ENCODE peak calls at places on chromosomes 3 and 15, in six cellular contexts. One of them, this sample, is unnamed.

GRCh38 chr15:32993285-32993684 is 201.2 kb downstream of the FMN1 start:
- DNase-seq in CD8-positive, alpha-beta T cell: no peak
- DNase-seq in RWPE1: no peak
- DNase-seq in right lobe of liver: no peak
- DNase-seq in GM23338: peak; percentile 47
- DNase-seq in left ventricle myocardium inferior: no peak
- DNase-seq in this sample: no peak

GRCh38 chr15:60691508-60692047 is 212.6 kb upstream of the ICE2 start:
- DNase-seq in CD8-positive, alpha-beta T cell: no peak
- DNase-seq in RWPE1: no peak
- DNase-seq in right lobe of liver: no peak
- DNase-seq in GM23338: no peak
- DNase-seq in left ventricle myocardium inferior: no peak
- DNase-seq in this sample: no peak

GRCh38 chr15:57306944-57307411 is 69.3 kb upstream of the CGNL1 start:
- DNase-seq in CD8-positive, alpha-beta T cell: no peak
- DNase-seq in RWPE1: peak; percentile 17
- DNase-seq in right lobe of liver: no peak
- DNase-seq in GM23338: peak; percentile 74
- DNase-seq in left ventricle myocardium inferior: no peak
- DNase-seq in this sample: no peak

GRCh38 chr15:87829651-87830050 is 426.9 kb downstream of the NTRK3 start:
- DNase-seq in CD8-positive, alpha-beta T cell: no peak
- DNase-seq in RWPE1: no peak
- DNase-seq in right lobe of liver: no peak
- DNase-seq in GM23338: no peak
- DNase-seq in left ventricle myocardium inferior: peak; percentile 31
- DNase-seq in this sample: no peak

GRCh38 chr15:87929835-87930234 is 326.7 kb downstream of the NTRK3 start:
- DNase-seq in CD8-positive, alpha-beta T cell: no peak
- DNase-seq in RWPE1: no peak
- DNase-seq in right lobe of liver: no peak
- DNase-seq in GM23338: no peak
- DNase-seq in left ventricle myocardium inferior: no peak
- DNase-seq in this sample: no peak

GRCh38 chr3:42014949-42015533 is 53.1 kb upstream of the ULK4 start:
- DNase-seq in CD8-positive, alpha-beta T cell: no peak
- DNase-seq in RWPE1: no peak
- DNase-seq in right lobe of liver: peak; percentile 87
- DNase-seq in GM23338: peak; percentile 59
- DNase-seq in left ventricle myocardium inferior: peak; percentile 73
- DNase-seq in this sample: no peak

GRCh38 chr3:159619341-159619885 is 369.2 kb upstream of the IL12A start:
- DNase-seq in CD8-positive, alpha-beta T cell: no peak
- DNase-seq in RWPE1: no peak
- DNase-seq in right lobe of liver: no peak
- DNase-seq in GM23338: no peak
- DNase-seq in left ventricle myocardium inferior: no peak
- DNase-seq in this sample: no peak

GRCh38 chr3:125045965-125046364 is 9.8 kb downstream of the HEG1 start:
- DNase-seq in CD8-positive, alpha-beta T cell: no peak
- DNase-seq in RWPE1: peak; percentile 78
- DNase-seq in right lobe of liver: no peak
- DNase-seq in GM23338: no peak
- DNase-seq in left ventricle myocardium inferior: no peak
- DNase-seq in this sample: no peak

GRCh38 chr3:51982352-51982837 is 940 bp upstream of the ACY1 start:
- DNase-seq in CD8-positive, alpha-beta T cell: no peak
- DNase-seq in RWPE1: peak; percentile 57
- DNase-seq in right lobe of liver: peak; percentile 91
- DNase-seq in GM23338: peak; percentile 79
- DNase-seq in left ventricle myocardium inferior: no peak
- DNase-seq in this sample: no peak

GRCh38 chr3:147409143-147410121 is at the start of gene ZIC1:
- DNase-seq in CD8-positive, alpha-beta T cell: no peak
- DNase-seq in RWPE1: no peak
- DNase-seq in right lobe of liver: no peak
- DNase-seq in GM23338: peak; percentile 85
- DNase-seq in left ventricle myocardium inferior: no peak
- DNase-seq in this sample: no peak

GRCh38 chr3:43762486-43762885 is 71.7 kb downstream of the ABHD5 start:
- DNase-seq in CD8-positive, alpha-beta T cell: no peak
- DNase-seq in RWPE1: no peak
- DNase-seq in right lobe of liver: no peak
- DNase-seq in GM23338: no peak
- DNase-seq in left ventricle myocardium inferior: no peak
- DNase-seq in this sample: no peak

GRCh38 chr15:51589881-51590570 is 32.5 kb downstream of the DMXL2 start:
- DNase-seq in CD8-positive, alpha-beta T cell: no peak
- DNase-seq in RWPE1: no peak
- DNase-seq in right lobe of liver: no peak
- DNase-seq in GM23338: no peak
- DNase-seq in left ventricle myocardium inferior: no peak
- DNase-seq in this sample: no peak

DNA sequence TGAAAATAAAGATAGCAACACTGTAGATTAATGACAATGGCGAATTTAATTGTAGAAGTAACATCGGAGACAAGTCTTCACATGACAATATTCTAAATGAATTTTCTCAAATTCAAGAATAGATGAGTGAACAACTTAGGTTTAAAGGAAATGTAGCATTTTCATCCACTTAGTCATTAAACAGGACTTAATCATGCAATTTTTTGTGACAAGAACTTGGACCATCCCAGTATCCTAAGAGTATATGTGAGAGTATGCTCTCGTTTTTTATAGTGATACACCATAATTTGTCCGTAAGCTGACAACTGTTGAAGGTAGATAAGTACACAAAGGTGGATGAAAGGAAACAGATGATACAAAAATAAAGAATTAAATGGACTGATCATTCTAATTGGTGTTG is 81.5 kb downstream of the DLG1 start:
- DNase-seq in CD8-positive, alpha-beta T cell: no peak
- DNase-seq in RWPE1: no peak
- DNase-seq in right lobe of liver: no peak
- DNase-seq in GM23338: no peak
- DNase-seq in left ventricle myocardium inferior: no peak
- DNase-seq in this sample: no peak
- H3K27ac ChIP-seq in CD8-positive, alpha-beta T cell: no peak overlapping the region
- H3K27ac ChIP-seq in RWPE1: no peak overlapping the region
- H3K27ac ChIP-seq in right lobe of liver: no peak overlapping the region
- H3K27ac ChIP-seq in GM23338: no peak overlapping the region
- H3K27ac ChIP-seq in left ventricle myocardium inferior: no peak overlapping the region
- H3K27ac ChIP-seq in this sample: no peak overlapping the region

GRCh38 chr3:31880020-31880419 is 101.0 kb downstream of the OSBPL10 start:
- DNase-seq in CD8-positive, alpha-beta T cell: no peak
- DNase-seq in RWPE1: no peak
- DNase-seq in right lobe of liver: no peak
- DNase-seq in GM23338: no peak
- DNase-seq in left ventricle myocardium inferior: no peak
- DNase-seq in this sample: no peak
- TF ChIP-seq CTCF in CD8-positive, alpha-beta T cell: no peak
- TF ChIP-seq CTCF in RWPE1: peak; percentile 42
- TF ChIP-seq CTCF in right lobe of liver: no peak
- TF ChIP-seq CTCF in GM23338: no peak
- TF ChIP-seq CTCF in left ventricle myocardium inferior: no peak
- TF ChIP-seq CTCF in this sample: no peak

GRCh38 chr3:156218353-156218744 is 98.0 kb downstream of the KCNAB1 start:
- DNase-seq in CD8-positive, alpha-beta T cell: no peak
- DNase-seq in RWPE1: no peak
- DNase-seq in right lobe of liver: no peak
- DNase-seq in GM23338: no peak
- DNase-seq in left ventricle myocardium inferior: no peak
- DNase-seq in this sample: no peak

GRCh38 chr3:156216852-156217251 is 96.5 kb downstream of the KCNAB1 start:
- DNase-seq in CD8-positive, alpha-beta T cell: no peak
- DNase-seq in RWPE1: no peak
- DNase-seq in right lobe of liver: no peak
- DNase-seq in GM23338: no peak
- DNase-seq in left ventricle myocardium inferior: no peak
- DNase-seq in this sample: no peak

GRCh38 chr3:156215751-156216150 is 95.4 kb downstream of the KCNAB1 start:
- DNase-seq in CD8-positive, alpha-beta T cell: no peak
- DNase-seq in RWPE1: no peak
- DNase-seq in right lobe of liver: no peak
- DNase-seq in GM23338: no peak
- DNase-seq in left ventricle myocardium inferior: no peak
- DNase-seq in this sample: no peak

GRCh38 chr3:156216216-156216615 is 95.8 kb downstream of the KCNAB1 start:
- DNase-seq in CD8-positive, alpha-beta T cell: no peak
- DNase-seq in RWPE1: no peak
- DNase-seq in right lobe of liver: no peak
- DNase-seq in GM23338: no peak
- DNase-seq in left ventricle myocardium inferior: no peak
- DNase-seq in this sample: no peak

GRCh38 chr3:156217674-156218352 is 97.4 kb downstream of the KCNAB1 start:
- DNase-seq in CD8-positive, alpha-beta T cell: no peak
- DNase-seq in RWPE1: no peak
- DNase-seq in right lobe of liver: no peak
- DNase-seq in GM23338: no peak
- DNase-seq in left ventricle myocardium inferior: no peak
- DNase-seq in this sample: no peak
- H3K27ac ChIP-seq in CD8-positive, alpha-beta T cell: no peak overlapping the region
- H3K27ac ChIP-seq in RWPE1: no peak overlapping the region
- H3K27ac ChIP-seq in right lobe of liver: no peak overlapping the region
- H3K27ac ChIP-seq in GM23338: no peak overlapping the region
- H3K27ac ChIP-seq in left ventricle myocardium inferior: no peak overlapping the region
- H3K27ac ChIP-seq in this sample: no peak overlapping the region

DNA sequence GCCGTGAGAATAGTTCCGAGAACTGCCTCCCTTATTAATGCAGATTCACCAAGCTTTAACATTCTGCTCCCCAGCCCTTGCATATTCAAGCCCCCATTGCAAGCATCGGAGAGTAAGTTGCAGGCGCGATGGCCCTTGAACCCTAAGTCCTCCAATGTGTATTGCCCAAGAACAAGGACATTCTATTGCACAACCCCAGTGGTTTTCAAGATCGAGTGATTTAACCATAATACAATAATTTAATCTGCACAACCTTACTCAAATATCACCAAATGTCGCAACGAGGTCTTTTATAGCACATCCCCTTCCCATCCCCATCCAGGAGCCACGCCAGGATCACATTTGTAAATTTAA is 21.7 kb upstream of the PLXND1 start:
- DNase-seq in CD8-positive, alpha-beta T cell: no peak
- DNase-seq in RWPE1: no peak
- DNase-seq in right lobe of liver: no peak
- DNase-seq in GM23338: no peak
- DNase-seq in left ventricle myocardium inferior: no peak
- DNase-seq in this sample: no peak
- TF ChIP-seq CTCF in CD8-positive, alpha-beta T cell: no peak
- TF ChIP-seq CTCF in RWPE1: peak; percentile 32
- TF ChIP-seq CTCF in right lobe of liver: no peak
- TF ChIP-seq CTCF in GM23338: no peak
- TF ChIP-seq CTCF in left ventricle myocardium inferior: no peak
- TF ChIP-seq CTCF in this sample: no peak

GRCh38 chr15:85588657-85589056 is 206.1 kb downstream of the KLHL25 start:
- DNase-seq in CD8-positive, alpha-beta T cell: no peak
- DNase-seq in RWPE1: no peak
- DNase-seq in right lobe of liver: no peak
- DNase-seq in GM23338: no peak
- DNase-seq in left ventricle myocardium inferior: no peak
- DNase-seq in this sample: no peak
- H3K27ac ChIP-seq in CD8-positive, alpha-beta T cell: no peak overlapping the region
- H3K27ac ChIP-seq in RWPE1: no peak overlapping the region
- H3K27ac ChIP-seq in right lobe of liver: peak overlapping the region; percentile 93
- H3K27ac ChIP-seq in GM23338: no peak overlapping the region
- H3K27ac ChIP-seq in left ventricle myocardium inferior: peak overlapping the region; percentile 93
- H3K27ac ChIP-seq in this sample: no peak overlapping the region

DNA sequence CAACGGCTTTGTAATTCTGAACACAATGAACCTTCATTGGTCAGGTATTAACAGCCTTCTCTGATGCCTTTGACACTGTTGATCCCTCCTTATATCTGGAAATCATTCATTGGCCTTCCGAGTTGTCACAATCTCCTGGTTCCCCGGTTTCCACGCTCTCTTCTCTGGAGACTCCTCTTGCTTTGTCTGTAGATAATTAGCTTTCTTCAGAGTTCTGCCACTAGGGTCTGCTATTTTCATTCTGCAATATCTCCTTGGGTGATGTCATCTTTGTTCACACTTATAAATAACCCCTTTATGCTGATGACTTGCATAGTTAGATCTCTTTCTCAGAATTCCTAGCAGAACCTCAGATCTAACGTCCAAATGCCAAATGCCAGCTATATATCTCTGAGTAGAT is 583.8 kb upstream of the ZNF717 start:
- DNase-seq in CD8-positive, alpha-beta T cell: no peak
- DNase-seq in RWPE1: peak; percentile 3
- DNase-seq in right lobe of liver: no peak
- DNase-seq in GM23338: peak; percentile 57
- DNase-seq in left ventricle myocardium inferior: no peak
- DNase-seq in this sample: no peak
- TF ChIP-seq CTCF in CD8-positive, alpha-beta T cell: no peak
- TF ChIP-seq CTCF in RWPE1: no peak
- TF ChIP-seq CTCF in right lobe of liver: no peak
- TF ChIP-seq CTCF in GM23338: peak; percentile 56
- TF ChIP-seq CTCF in left ventricle myocardium inferior: peak; percentile 37
- TF ChIP-seq CTCF in this sample: no peak

GRCh38 chr15:62619105-62619504 is 423.4 kb upstream of the TPM1 start:
- DNase-seq in CD8-positive, alpha-beta T cell: no peak
- DNase-seq in RWPE1: no peak
- DNase-seq in right lobe of liver: no peak
- DNase-seq in GM23338: no peak
- DNase-seq in left ventricle myocardium inferior: no peak
- DNase-seq in this sample: no peak
- H3K27ac ChIP-seq in CD8-positive, alpha-beta T cell: no peak overlapping the region
- H3K27ac ChIP-seq in RWPE1: no peak overlapping the region
- H3K27ac ChIP-seq in right lobe of liver: no peak overlapping the region
- H3K27ac ChIP-seq in GM23338: no peak overlapping the region
- H3K27ac ChIP-seq in left ventricle myocardium inferior: no peak overlapping the region
- H3K27ac ChIP-seq in this sample: no peak overlapping the region

This sample was measured in CD4-positive, alpha-beta T cell.